ENCODE peak calls at places on chromosomes 7 and 10, in nine cellular contexts. O is neural crest cell, E is iPS-NIHi11, R is sigmoid colon, N is NCI-H524 treated with DMSO at 0.1 percent for 48 hours, V is left ventricle myocardium superior, Y is GM18507, I is A549, T is myocyte. L is an unnamed sample.

GRCh38 chr10:83522881-83523386 is 616.4 kb upstream of the GHITM start:
- DNase-seq in O (no peak), E (no peak), R (no peak), N (no peak), V (peak), Y (no peak), I (no peak), T (no peak), L (no peak)

GRCh38 chr7:157612664-157613561 is 276.1 kb downstream of the DNAJB6 start:
- DNase-seq in O (no peak), E (no peak), R (peak), N (no peak), V (peak), Y (peak), I (no peak), T (no peak), L (peak)

GRCh38 chr7:156430109-156430508 is 210.5 kb upstream of the RNF32 start:
- DNase-seq in O (no peak), E (no peak), R (no peak), N (no peak), V (no peak), Y (no peak), I (no peak), T (no peak), L (no peak)

GRCh38 chr7:155455776-155456516 is 2.0 kb upstream of the EN2 start:
- DNase-seq in O (no peak), E (no peak), R (no peak), N (no peak), V (no peak), Y (no peak), I (no peak), T (peak), L (no peak)

GRCh38 chr10:113091921-113092320 is 141.9 kb downstream of the TCF7L2 start:
- DNase-seq in O (no peak), E (no peak), R (no peak), N (no peak), V (no peak), Y (no peak), I (no peak), T (no peak), L (no peak)

GRCh38 chr10:48322017-48322416 is 15.5 kb downstream of the MAPK8 start:
- DNase-seq in O (no peak), E (no peak), R (no peak), N (no peak), V (no peak), Y (no peak), I (no peak), T (no peak), L (no peak)

GRCh38 chr7:51198654-51199053 is 118.0 kb downstream of the COBL start:
- DNase-seq in O (no peak), E (no peak), R (no peak), N (no peak), V (no peak), Y (no peak), I (no peak), T (no peak), L (no peak)

GRCh38 chr7:64300641-64301405 is 12.9 kb upstream of the ZNF736 start:
- DNase-seq in O (no peak), E (no peak), R (no peak), N (no peak), V (no peak), Y (no peak), I (no peak), T (no peak), L (no peak)

GRCh38 chr10:28305551-28305950 is 2.7 kb upstream of the MPP7 start:
- DNase-seq in O (no peak), E (no peak), R (no peak), N (no peak), V (no peak), Y (no peak), I (no peak), T (no peak), L (no peak)

GRCh38 chr7:128265906-128266300 is 24.8 kb downstream of the LEP start:
- DNase-seq in O (no peak), E (no peak), R (no peak), N (no peak), V (no peak), Y (no peak), I (no peak), T (no peak), L (no peak)